ENCODE peak calls at places on chromosomes 4 and X, in four cellular contexts. P is psoas muscle; K is lung microvascular endothelial cell; W is effector memory CD4-positive, alpha-beta T cell. S is an unnamed sample.

GRCh38 chr4:24321637-24322036 is 262.7 kb downstream of the DHX15 start:
- DNase-seq in W (no peak), P (no peak), K (no peak), S (no peak)

GRCh38 chr4:7993671-7994070 is 54.0 kb upstream of the AFAP1 start:
- DNase-seq in K (no peak), W (no peak), P (no peak), S (no peak)

GRCh38 chr4:138576684-138577083 is 334.5 kb upstream of the SLC7A11 start:
- DNase-seq in P (no peak), K (peak), W (no peak), S (peak)

GRCh38 chr4:150583287-150584197 is 1.6 kb downstream of the MAB21L2 start:
- DNase-seq in W (no peak), P (peak), K (peak), S (peak)

GRCh38 chrX:153302796-153303195 is 18.8 kb downstream of the PNMA6F start:
- DNase-seq in W (no peak), K (no peak), P (no peak), S (no peak)

GRCh38 chrX:65985922-65986588 is 53.8 kb downstream of the VSIG4 start:
- DNase-seq in P (no peak), W (peak), K (peak), S (peak)

GRCh38 chr4:38413524-38414341 is 250.3 kb upstream of the KLF3 start:
- DNase-seq in W (no peak), K (no peak), P (no peak), S (peak)

GRCh38 chrX:150268839-150269238 is 94.3 kb upstream of the MAMLD1 start:
- DNase-seq in P (no peak), W (no peak), K (no peak), S (no peak)

GRCh38 chr4:182806259-182807252 is 110.6 kb downstream of the DCTD start:
- DNase-seq in W (peak), K (peak), P (peak), S (peak)

GRCh38 chr4:121690001-121690400 is 6.8 kb downstream of the ANXA5 start:
- DNase-seq in W (no peak), P (no peak), K (peak), S (peak)

GRCh38 chr4:159258889-159259560 is 156.1 kb downstream of the RAPGEF2 start:
- DNase-seq in K (no peak), W (no peak), P (no peak), S (no peak)

GRCh38 chr4:102787096-102787867 is 26.5 kb upstream of the MANBA start:
- DNase-seq in K (peak), W (no peak), P (no peak), S (peak)

GRCh38 chr4:23384741-23385140 is 505.1 kb downstream of the PPARGC1A start:
- DNase-seq in P (no peak), K (no peak), W (no peak), S (no peak)

GRCh38 chrX:21645437-21646220 is 12.5 kb downstream of the KLHL34 start:
- DNase-seq in W (no peak), K (no peak), P (no peak), S (no peak)

GRCh38 chrX:94454159-94454558 is 780.2 kb downstream of the FAM133A start:
- DNase-seq in P (no peak), K (no peak), W (no peak), S (no peak)

GRCh38 chr4:184261246-184261645 is 43.6 kb upstream of the ENPP6 start:
- DNase-seq in W (no peak), K (no peak), P (no peak), S (no peak)

GRCh38 chrX:134623293-134624045 is 34.8 kb downstream of the PLAC1 start:
- DNase-seq in W (no peak), K (peak), P (no peak), S (peak)

S was measured in dermis blood vessel endothelial cell.